ENCODE peak calls at places on chromosomes 12 and 14, in nine cellular contexts. S, B, J, R, M, V, N, X and T are unnamed samples.

GRCh38 chr14:90453401-90453951 is 56.6 kb downstream of the CALM1 start:
- DNase-seq in M (no peak), N (peak), B (no peak), J (peak), R (no peak), S (no peak), V (no peak), X (no peak), T (no peak)

GRCh38 chr14:104752735-104753527 is at the start of gene SIVA1:
- DNase-seq in R (peak), J (peak), V (peak), N (peak), X (peak), M (peak), B (peak), S (peak), T (peak)

GRCh38 chr12:114018669-114019068 is 52.5 kb upstream of the RBM19 start:
- DNase-seq in S (no peak), X (no peak), R (no peak), V (no peak), M (no peak), N (no peak), J (no peak), B (no peak), T (no peak)

GRCh38 chr12:111728795-111729194 is 37.9 kb upstream of the ALDH2 start:
- DNase-seq in N (no peak), V (no peak), R (no peak), J (no peak), B (no peak), X (no peak), M (no peak), S (no peak), T (no peak)

GRCh38 chr12:93197067-93197593 is 180.6 kb upstream of the NUDT4 start:
- DNase-seq in B (no peak), M (no peak), X (no peak), V (no peak), S (no peak), N (peak), R (no peak), J (no peak), T (no peak)

GRCh38 chr12:64733857-64734256 is 25.3 kb downstream of the GNS start:
- DNase-seq in J (peak), B (no peak), R (no peak), V (no peak), N (no peak), X (no peak), S (no peak), M (no peak), T (no peak)

GRCh38 chr12:27105746-27106536 is 23.6 kb upstream of the C12orf71 start:
- DNase-seq in S (no peak), R (no peak), X (no peak), M (no peak), N (no peak), V (no peak), B (no peak), J (no peak), T (no peak)

GRCh38 chr14:95361373-95362179 is 41.9 kb upstream of the CLMN start:
- DNase-seq in V (no peak), M (peak), X (no peak), S (peak), R (peak), N (no peak), J (peak), B (no peak), T (peak)

GRCh38 chr12:47610847-47611246 is 95.0 kb downstream of the RPAP3 start:
- DNase-seq in X (no peak), S (no peak), J (no peak), M (no peak), V (no peak), B (no peak), R (no peak), N (no peak), T (no peak)

GRCh38 chr14:87030182-87030581 is 962.8 kb downstream of the GALC start:
- DNase-seq in V (no peak), S (no peak), M (no peak), R (no peak), N (no peak), B (no peak), X (no peak), J (no peak), T (no peak)

GRCh38 chr12:120495723-120496352 is at the start of gene DYNLL1:
- DNase-seq in V (peak), J (peak), N (peak), S (peak), R (peak), B (peak), M (peak), X (peak), T (peak)

GRCh38 chr12:20011200-20011599 is 357.1 kb upstream of the PDE3A start:
- DNase-seq in X (no peak), J (peak), S (no peak), R (no peak), M (no peak), V (no peak), N (no peak), B (no peak), T (no peak)

GRCh38 chr12:4274396-4274959 is 916 bp downstream of the CCND2 start:
- DNase-seq in M (no peak), R (no peak), S (peak), N (no peak), V (no peak), J (no peak), B (no peak), X (no peak), T (peak)

GRCh38 chr12:94768398-94769039 is 118.2 kb upstream of the TMCC3 start:
- DNase-seq in X (no peak), J (no peak), M (peak), B (no peak), V (no peak), R (no peak), S (no peak), N (peak), T (no peak)

GRCh38 chr14:24094839-24095195 is 706 bp downstream of the PCK2 start:
- DNase-seq in S (peak), R (no peak), N (no peak), M (peak), B (no peak), V (no peak), X (no peak), J (no peak), T (peak)

GRCh38 chr14:90201344-90201743 is 55.0 kb upstream of the PSMC1 start:
- DNase-seq in S (no peak), N (no peak), J (no peak), V (no peak), X (no peak), M (no peak), R (no peak), B (peak), T (no peak)

GRCh38 chr12:4910502-4911315 is 1.0 kb downstream of the KCNA1 start:
- DNase-seq in X (no peak), V (no peak), R (no peak), B (no peak), N (no peak), M (no peak), J (no peak), S (no peak), T (peak)

GRCh38 chr14:69818760-69819191 is 21.7 kb upstream of the SLC10A1 start:
- DNase-seq in J (no peak), R (no peak), N (peak), V (peak), S (peak), B (no peak), M (peak), X (no peak), T (peak)

GRCh38 chr12:66065623-66066022 is 64.9 kb downstream of the LLPH start:
- DNase-seq in S (no peak), R (no peak), B (no peak), V (no peak), N (peak), M (no peak), J (no peak), X (no peak), T (no peak)

GRCh38 chr12:111211910-111212757 is 156.8 kb downstream of the PHETA1 start:
- DNase-seq in X (no peak), M (peak), J (no peak), V (no peak), B (no peak), N (no peak), S (peak), R (no peak), T (peak)

GRCh38 chr12:12665194-12665593 is 30.8 kb downstream of the GPR19 start:
- DNase-seq in V (no peak), B (no peak), N (no peak), M (no peak), J (no peak), X (no peak), R (no peak), S (peak), T (no peak)

GRCh38 chr14:25004389-25004809 is 45.5 kb downstream of the STXBP6 start:
- DNase-seq in J (no peak), X (no peak), M (no peak), B (no peak), N (no peak), R (no peak), V (no peak), S (no peak), T (no peak)

GRCh38 chr12:94550964-94551363 is 91.3 kb upstream of the CEP83 start:
- DNase-seq in S (no peak), N (no peak), M (no peak), X (no peak), B (no peak), J (no peak), R (no peak), V (no peak), T (no peak)

GRCh38 chr12:50936821-50937220 is 15.5 kb upstream of the HIGD1C start:
- DNase-seq in B (no peak), X (no peak), V (no peak), S (no peak), N (no peak), R (no peak), J (no peak), M (no peak), T (no peak)

GRCh38 chr12:70719672-70720420 is 82.6 kb upstream of the PTPRB start:
- DNase-seq in J (peak), B (no peak), V (no peak), R (peak), X (peak), M (peak), N (peak), S (peak), T (peak)

DNA sequence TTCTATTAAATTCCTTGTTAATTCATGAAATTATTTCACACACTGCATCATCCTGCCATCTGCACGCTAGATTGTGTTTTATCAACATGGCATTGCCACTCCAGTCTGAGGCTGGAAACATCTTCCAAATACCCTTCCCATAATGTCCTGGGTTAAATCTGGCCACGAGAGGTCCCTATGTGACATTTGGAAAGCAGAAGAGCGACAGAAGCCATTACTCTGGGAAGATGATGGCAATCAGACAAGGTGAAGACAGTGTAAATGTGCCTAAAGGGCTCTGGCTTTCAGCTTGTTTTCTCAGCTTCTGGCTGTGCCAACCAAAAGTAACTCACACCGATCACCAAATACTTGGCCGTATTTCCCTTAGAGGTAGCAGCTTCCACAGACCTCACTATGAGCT is 144.8 kb downstream of the CAPZA3 start:
- DNase-seq in N (no peak), R (no peak), J (no peak), M (no peak), B (no peak), V (no peak), S (no peak), X (no peak), T (no peak)
- TF ChIP-seq CTCF in N (no peak), R (no peak), J (no peak), M (no peak), B (no peak), V (no peak), S (no peak), X (no peak), T (no peak)

GRCh38 chr14:74574092-74574438 is 38.0 kb downstream of the LTBP2 start:
- DNase-seq in X (no peak), R (peak), N (peak), V (no peak), M (no peak), J (peak), B (no peak), S (no peak), T (no peak)

GRCh38 chr14:74571901-74572828 is 39.9 kb downstream of the LTBP2 start:
- DNase-seq in J (peak), N (peak), B (no peak), S (no peak), X (peak), M (no peak), R (no peak), V (peak), T (peak)

GRCh38 chr14:74572829-74573360 is 39.1 kb downstream of the LTBP2 start:
- DNase-seq in S (no peak), N (peak), M (no peak), X (no peak), V (no peak), R (no peak), B (no peak), J (peak), T (no peak)

GRCh38 chr14:74574706-74575105 is 37.3 kb downstream of the LTBP2 start:
- DNase-seq in N (no peak), X (no peak), B (no peak), M (peak), S (no peak), R (no peak), V (no peak), J (peak), T (no peak)

GRCh38 chr14:74573421-74574091 is 38.5 kb downstream of the LTBP2 start:
- DNase-seq in V (no peak), M (no peak), S (no peak), X (no peak), B (no peak), N (peak), J (peak), R (peak), T (no peak)
- TF ChIP-seq CTCF in V (no peak), M (no peak), S (peak), X (no peak), B (no peak), N (no peak), J (no peak), R (no peak), T (no peak)

DNA sequence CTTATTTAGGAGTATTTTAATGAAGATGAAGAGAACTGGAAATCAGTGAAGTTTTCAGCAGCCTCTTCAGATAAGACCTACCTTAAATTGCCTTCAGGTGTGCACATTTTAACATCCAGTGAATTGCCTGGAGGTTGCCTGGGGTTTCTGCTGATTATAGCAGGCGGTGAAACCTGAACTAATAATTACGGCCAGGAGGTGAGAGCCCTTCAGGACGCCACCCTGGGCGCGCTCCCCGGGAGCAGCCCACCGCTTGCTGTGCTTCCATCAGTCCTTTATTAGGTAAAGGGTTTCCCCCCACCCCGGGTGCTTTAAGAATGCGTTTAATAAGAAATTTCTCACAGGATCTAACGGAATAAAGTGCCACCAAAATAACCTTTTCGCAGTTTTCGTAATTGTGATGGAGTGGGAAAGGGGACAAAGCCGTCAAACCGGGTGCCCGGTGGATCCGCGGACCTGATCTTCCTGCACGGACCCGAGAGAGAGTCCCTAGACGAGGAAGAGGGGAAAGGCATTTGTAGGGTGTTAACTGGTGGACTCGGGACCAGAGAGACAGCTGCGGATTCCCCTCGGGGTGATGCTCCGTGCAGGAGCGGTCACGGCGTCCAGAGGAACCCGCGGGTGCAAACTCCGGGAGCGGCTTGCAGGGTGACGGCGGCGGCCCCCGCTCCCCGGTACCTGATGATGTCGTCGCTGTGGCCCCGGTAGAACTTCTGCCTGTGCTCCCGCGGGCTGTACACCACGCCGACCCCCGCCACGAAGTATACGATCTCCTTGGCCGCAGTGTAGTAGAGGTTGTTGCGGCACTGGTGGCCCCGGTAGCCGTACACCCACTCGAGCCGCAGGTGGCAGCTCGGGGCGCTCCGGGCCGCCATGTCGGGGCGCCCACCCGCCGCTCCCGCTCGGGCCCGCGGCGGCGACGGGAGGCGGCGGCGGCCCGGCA is 853 bp downstream of the EML5 start:
- DNase-seq in B (no peak), V (no peak), R (peak), S (peak), J (no peak), X (peak), N (peak), M (peak), T (peak)
- TF ChIP-seq CTCF in B (no peak), V (no peak), R (no peak), S (no peak), J (no peak), X (no peak), N (no peak), M (no peak), T (no peak)

GRCh38 chr12:89464974-89465592 is 59.5 kb downstream of the GALNT4 start:
- DNase-seq in J (no peak), S (no peak), R (no peak), M (no peak), N (peak), B (no peak), X (no peak), V (no peak), T (no peak)

GRCh38 chr12:89461190-89461589 is 63.4 kb downstream of the GALNT4 start:
- DNase-seq in J (no peak), B (no peak), R (no peak), N (no peak), S (no peak), V (no peak), M (no peak), X (peak), T (no peak)

GRCh38 chr12:89456565-89456964 is 68.0 kb downstream of the GALNT4 start:
- DNase-seq in R (no peak), N (no peak), S (no peak), B (no peak), X (no peak), J (no peak), M (no peak), V (no peak), T (no peak)

DNA sequence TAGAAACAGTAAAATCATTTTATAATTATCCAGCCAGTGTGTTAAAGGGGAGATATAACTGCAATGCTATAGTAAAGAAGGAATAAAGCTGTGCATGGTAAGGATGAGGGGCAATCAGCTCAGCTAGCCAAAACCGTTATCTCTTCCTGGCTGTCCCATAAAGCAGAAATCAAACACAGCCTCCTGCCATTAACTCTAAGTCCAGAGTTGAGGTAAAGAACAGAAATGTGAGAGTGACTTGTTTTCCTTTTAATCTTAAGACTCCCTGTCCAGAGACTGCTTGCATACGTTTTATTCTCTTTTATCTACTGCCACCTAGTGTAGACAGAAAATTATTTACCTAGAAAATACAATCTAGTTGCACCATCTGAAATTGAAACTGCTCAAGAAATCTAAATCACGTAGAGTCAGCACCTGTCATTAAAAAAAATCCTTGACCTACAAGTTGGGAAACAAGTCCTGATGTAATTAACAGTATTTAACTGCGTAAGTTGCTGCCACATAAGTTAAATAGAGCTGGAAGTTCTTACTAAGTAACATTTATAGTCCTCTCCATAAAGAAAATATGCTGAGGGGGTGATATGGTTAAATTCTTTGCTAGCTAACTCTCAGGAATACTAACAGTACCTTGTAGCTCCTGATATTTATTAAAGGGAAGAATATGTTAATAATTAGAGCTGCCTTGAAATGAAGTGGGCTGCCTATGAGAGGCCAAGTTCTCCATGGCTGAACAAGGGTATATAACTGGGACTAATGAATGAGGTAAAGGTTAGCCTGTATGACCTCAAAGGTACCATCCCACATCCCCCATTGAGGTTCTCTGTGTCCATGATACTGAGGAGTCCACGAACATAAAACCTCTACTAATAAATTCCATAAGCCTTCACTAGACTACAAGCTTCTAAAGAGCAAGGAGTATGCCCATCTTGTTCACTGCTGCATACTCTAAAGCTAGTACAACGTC is 62.7 kb downstream of the GALNT4 start:
- DNase-seq in B (no peak), V (peak), X (no peak), J (no peak), R (no peak), N (peak), S (no peak), M (peak), T (no peak)
- TF ChIP-seq CTCF in B (peak), V (peak), X (peak), J (peak), R (peak), N (peak), S (peak), M (peak), T (peak)

DNA sequence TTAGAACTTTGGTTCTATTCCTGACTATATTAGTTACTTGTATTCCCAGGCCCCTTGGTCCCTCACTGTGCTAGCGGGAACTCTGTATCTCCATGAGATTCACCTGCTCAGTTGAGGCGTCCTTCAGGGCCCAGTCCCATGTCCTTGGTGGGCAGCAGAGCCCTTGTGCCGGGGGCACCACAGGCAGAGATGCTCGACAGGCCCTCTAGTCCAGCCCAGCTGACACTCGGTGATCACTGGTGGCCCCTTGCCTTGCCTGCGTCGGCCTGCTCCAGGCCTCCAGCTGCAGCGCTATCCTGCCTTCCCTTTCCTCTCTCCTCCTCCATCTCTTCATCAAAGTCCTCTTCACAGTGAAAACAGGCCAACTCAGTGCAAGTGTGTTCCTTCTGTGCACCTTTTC is 70.0 kb downstream of the ANKRD9 start:
- DNase-seq in R (no peak), N (no peak), V (no peak), M (no peak), J (no peak), X (no peak), S (no peak), B (no peak), T (no peak)
- TF ChIP-seq CTCF in R (no peak), N (no peak), V (no peak), M (no peak), J (no peak), X (no peak), S (no peak), B (no peak), T (no peak)

GRCh38 chr14:100748944-100749343 is 22.3 kb downstream of the DLK1 start:
- DNase-seq in R (no peak), B (no peak), N (no peak), M (no peak), X (no peak), J (peak), V (no peak), S (no peak), T (no peak)
- TF ChIP-seq CTCF in R (no peak), B (no peak), N (no peak), M (no peak), X (no peak), J (no peak), V (no peak), S (no peak), T (no peak)

GRCh38 chr14:88488897-88489296 is 65.9 kb downstream of the PTPN21 start:
- DNase-seq in N (no peak), R (no peak), S (no peak), J (no peak), V (no peak), M (no peak), B (no peak), X (no peak), T (no peak)
- TF ChIP-seq CTCF in N (no peak), R (no peak), S (no peak), J (no peak), V (no peak), M (no peak), B (no peak), X (no peak), T (no peak)

GRCh38 chr14:76644875-76645518 is 116.3 kb upstream of the VASH1 start:
- DNase-seq in B (no peak), M (peak), V (no peak), J (peak), X (no peak), R (no peak), S (peak), N (peak), T (peak)
- TF ChIP-seq CTCF in B (no peak), M (peak), V (peak), J (peak), X (peak), R (peak), S (peak), N (peak), T (peak)